ENCODE peak calls at places on chromosomes 4 and X, in eight cellular contexts. X is DMS153; N is NCI-H460; I is SW480; H is mesenteric fat pad; U is stimulated activated CD4-positive, alpha-beta T cell treated with anti-CD3 and anti-CD28 coated beads, TNF-alpha, amount 100 ng/mL, for 1 hour; G is germinal center; Q is posterior cingulate gyrus. A is an unnamed sample.

GRCh38 chrX:123217077-123217476 is 33.0 kb downstream of the GRIA3 start:
- DNase-seq in X (no peak), Q (no peak), U (no peak), N (no peak), G (no peak), H (no peak), I (no peak), A (no peak)

GRCh38 chr4:159227984-159228383 is 125.1 kb downstream of the RAPGEF2 start:
- DNase-seq in Q (peak; percentile 22), X (no peak), H (no peak), G (no peak), N (peak; percentile 53), I (peak; percentile 63), U (no peak), A (no peak)

GRCh38 chr4:67019670-67020069 is 525.6 kb downstream of the CENPC start:
- DNase-seq in U (no peak), N (no peak), G (no peak), X (no peak), H (no peak), Q (no peak), I (no peak), A (no peak)

GRCh38 chr4:2598661-2599654 is 62.5 kb downstream of the FAM193A start:
- DNase-seq in I (no peak), X (no peak), Q (no peak), N (no peak), U (no peak), G (peak; percentile 72), H (no peak), A (peak; percentile 71)

GRCh38 chr4:180449395-180449956 is 1793.7 kb upstream of the TENM3 start:
- DNase-seq in H (no peak), I (peak; percentile 18), N (peak; percentile 69), U (no peak), Q (no peak), G (no peak), X (peak; percentile 65), A (no peak)

GRCh38 chrX:154443479-154443910 is 446 bp upstream of the FAM50A start:
- DNase-seq in Q (no peak), N (no peak), U (no peak), H (no peak), I (no peak), G (no peak), X (no peak), A (no peak)

GRCh38 chrX:103607385-103608304 is at the start of gene TCEAL3:
- DNase-seq in I (peak; percentile 22), G (peak; percentile 23), X (no peak), H (peak; percentile 89), N (no peak), U (peak; percentile 0), Q (peak; percentile 66), A (peak; percentile 50)

GRCh38 chrX:134658421-134658896 is at the start of gene PLAC1:
- DNase-seq in N (no peak), Q (no peak), H (no peak), I (no peak), G (no peak), X (peak; percentile 26), U (no peak), A (no peak)

GRCh38 chrX:150034788-150035187 is 96.5 kb upstream of the EOLA2 start:
- DNase-seq in H (no peak), G (no peak), X (no peak), U (no peak), N (no peak), I (no peak), Q (no peak), A (no peak)

GRCh38 chr4:35025152-35025834 is 1219.0 kb downstream of the ARAP2 start:
- DNase-seq in N (no peak), G (no peak), X (no peak), H (no peak), I (no peak), Q (no peak), U (no peak), A (no peak)

GRCh38 chrX:76971393-76972376 is 475.5 kb upstream of the FGF16 start:
- DNase-seq in U (no peak), X (no peak), N (no peak), Q (no peak), H (no peak), I (no peak), G (no peak), A (no peak)

A was measured in GM13977.